ENCODE peak calls at places on chromosome 4, in eight cellular contexts. N is iPS DF 6.9; U is RWPE1; I is dorsolateral prefrontal cortex; W is prostate gland; Y is CD8-positive, alpha-beta memory T cell; E is body of pancreas; S is left lung. B is an unnamed sample.
A peak's percentile ranks its signal among the peaks of the same experiment; 100 is the strongest.

GRCh38 chr4:6105311-6105911 is 87.2 kb upstream of the C4orf50 start:
- DNase-seq in N (no peak), U (no peak), I (no peak), W (no peak), Y (no peak), E (no peak), S (no peak), B (no peak)

GRCh38 chr4:87589531-87589930 is 18.8 kb upstream of the DSPP start:
- DNase-seq in N (no peak), U (peak; percentile 56), I (no peak), W (no peak), Y (no peak), E (peak; percentile 3), S (no peak), B (no peak)

GRCh38 chr4:186807809-186808634 is 84.4 kb upstream of the FAT1 start:
- DNase-seq in N (no peak), U (no peak), I (no peak), W (no peak), Y (no peak), E (no peak), S (no peak), B (no peak)

GRCh38 chr4:12724520-12724919 is 759.6 kb downstream of the RAB28 start:
- DNase-seq in N (no peak), U (no peak), I (no peak), W (no peak), Y (no peak), E (no peak), S (no peak), B (no peak)

GRCh38 chr4:80073362-80074008 is 456 bp upstream of the ANTXR2 start:
- DNase-seq in N (no peak), U (no peak), I (no peak), W (no peak), Y (no peak), E (no peak), S (no peak), B (no peak)

GRCh38 chr4:16123356-16124084 is 39.7 kb upstream of the PROM1 start:
- DNase-seq in N (no peak), U (no peak), I (no peak), W (no peak), Y (no peak), E (peak; percentile 28), S (no peak), B (peak; percentile 61)

GRCh38 chr4:99811850-99812249 is 4.8 kb upstream of the DAPP1 start:
- DNase-seq in N (peak; percentile 13), U (no peak), I (no peak), W (peak; percentile 15), Y (no peak), E (peak; percentile 49), S (no peak), B (no peak)

GRCh38 chr4:174377613-174378012 is 93.9 kb downstream of the CEP44 start:
- DNase-seq in N (no peak), U (no peak), I (no peak), W (no peak), Y (no peak), E (no peak), S (no peak), B (no peak)

GRCh38 chr4:143514432-143514831 is 930 bp downstream of the SMARCA5 start:
- DNase-seq in N (no peak), U (peak; percentile 24), I (peak; percentile 51), W (peak; percentile 29), Y (peak; percentile 51), E (peak; percentile 40), S (peak; percentile 59), B (peak; percentile 40)

GRCh38 chr4:14110407-14110806 is 482.9 kb upstream of the BOD1L1 start:
- DNase-seq in N (no peak), U (no peak), I (no peak), W (no peak), Y (no peak), E (no peak), S (no peak), B (no peak)

GRCh38 chr4:53463340-53463739 is 85.9 kb downstream of the FIP1L1 start:
- DNase-seq in N (no peak), U (no peak), I (no peak), W (no peak), Y (no peak), E (peak; percentile 79), S (no peak), B (no peak)

GRCh38 chr4:154744341-154744948 is 645 bp downstream of the LRAT start:
- DNase-seq in N (no peak), U (no peak), I (no peak), W (no peak), Y (no peak), E (no peak), S (no peak), B (peak; percentile 31)

GRCh38 chr4:182978152-182978827 is 61.1 kb upstream of the DCTD start:
- DNase-seq in N (no peak), U (no peak), I (no peak), W (no peak), Y (no peak), E (no peak), S (no peak), B (no peak)

GRCh38 chr4:109011241-109012031 is 248.6 kb upstream of the ETNPPL start:
- DNase-seq in N (no peak), U (no peak), I (no peak), W (no peak), Y (no peak), E (no peak), S (no peak), B (no peak)

GRCh38 chr4:87445964-87446363 is 23.6 kb downstream of the NUDT9 start:
- DNase-seq in N (no peak), U (no peak), I (no peak), W (peak; percentile 19), Y (no peak), E (no peak), S (no peak), B (no peak)

GRCh38 chr4:168019019-168019651 is 73.2 kb upstream of the ANXA10 start:
- DNase-seq in N (no peak), U (no peak), I (no peak), W (no peak), Y (no peak), E (no peak), S (no peak), B (no peak)

GRCh38 chr4:22607382-22607781 is 85.4 kb upstream of the GBA3 start:
- DNase-seq in N (no peak), U (peak; percentile 42), I (no peak), W (peak; percentile 22), Y (no peak), E (peak; percentile 76), S (peak; percentile 37), B (peak; percentile 72)

GRCh38 chr4:180284267-180284666 is 1958.9 kb upstream of the TENM3 start:
- DNase-seq in N (no peak), U (no peak), I (no peak), W (no peak), Y (no peak), E (no peak), S (no peak), B (no peak)

GRCh38 chr4:7699040-7699439 is 240.6 kb downstream of the AFAP1 start:
- DNase-seq in N (no peak), U (no peak), I (no peak), W (no peak), Y (no peak), E (peak; percentile 52), S (peak; percentile 48), B (peak; percentile 6)

GRCh38 chr4:105967058-105967658 is 71.9 kb downstream of the NPNT start:
- DNase-seq in N (no peak), U (no peak), I (no peak), W (no peak), Y (no peak), E (no peak), S (no peak), B (no peak)

GRCh38 chr4:3041192-3042142 is 32.9 kb downstream of the HTT-AS start:
- DNase-seq in N (no peak), U (no peak), I (no peak), W (peak; percentile 10), Y (peak; percentile 65), E (peak; percentile 46), S (peak; percentile 63), B (peak; percentile 44)
- H3K27ac ChIP-seq in N (no peak overlapping the region), U (peak overlapping the region; percentile 7), I (no peak overlapping the region), W (peak overlapping the region; percentile 47), Y (peak overlapping the region; percentile 35), E (peak overlapping the region; percentile 49), S (peak overlapping the region; percentile 86), B (no peak overlapping the region)

GRCh38 chr4:74682567-74683359 is 111.6 kb downstream of the BTC start:
- DNase-seq in N (no peak), U (peak; percentile 63), I (no peak), W (no peak), Y (no peak), E (peak; percentile 64), S (peak; percentile 67), B (peak; percentile 54)
- H3K27ac ChIP-seq in N (no peak overlapping the region), U (peak overlapping the region; percentile 54), I (no peak overlapping the region), W (no peak overlapping the region), Y (peak overlapping the region; percentile 15), E (no peak overlapping the region), S (no peak overlapping the region), B (no peak overlapping the region)

GRCh38 chr4:139247241-139247640 is 32.8 kb downstream of the MGARP start:
- DNase-seq in N (no peak), U (no peak), I (no peak), W (no peak), Y (no peak), E (no peak), S (no peak), B (no peak)

GRCh38 chr4:139243448-139244365 is 36.3 kb downstream of the MGARP start:
- DNase-seq in N (no peak), U (peak; percentile 87), I (no peak), W (peak; percentile 36), Y (no peak), E (peak; percentile 51), S (no peak), B (peak; percentile 4)

GRCh38 chr4:139245590-139245989 is 34.4 kb downstream of the MGARP start:
- DNase-seq in N (no peak), U (no peak), I (no peak), W (no peak), Y (no peak), E (no peak), S (no peak), B (no peak)

GRCh38 chr4:139247656-139248238 is 32.3 kb downstream of the MGARP start:
- DNase-seq in N (no peak), U (no peak), I (no peak), W (no peak), Y (no peak), E (no peak), S (no peak), B (no peak)

GRCh38 chr4:139246166-139246565 is 33.9 kb downstream of the MGARP start:
- DNase-seq in N (no peak), U (no peak), I (no peak), W (no peak), Y (no peak), E (no peak), S (no peak), B (no peak)
- H3K27ac ChIP-seq in N (no peak overlapping the region), U (peak overlapping the region; percentile 36), I (no peak overlapping the region), W (no peak overlapping the region), Y (no peak overlapping the region), E (no peak overlapping the region), S (no peak overlapping the region), B (no peak overlapping the region)

GRCh38 chr4:65302145-65302544 is 368.1 kb downstream of the EPHA5 start:
- DNase-seq in N (no peak), U (no peak), I (no peak), W (no peak), Y (no peak), E (no peak), S (no peak), B (no peak)

DNA sequence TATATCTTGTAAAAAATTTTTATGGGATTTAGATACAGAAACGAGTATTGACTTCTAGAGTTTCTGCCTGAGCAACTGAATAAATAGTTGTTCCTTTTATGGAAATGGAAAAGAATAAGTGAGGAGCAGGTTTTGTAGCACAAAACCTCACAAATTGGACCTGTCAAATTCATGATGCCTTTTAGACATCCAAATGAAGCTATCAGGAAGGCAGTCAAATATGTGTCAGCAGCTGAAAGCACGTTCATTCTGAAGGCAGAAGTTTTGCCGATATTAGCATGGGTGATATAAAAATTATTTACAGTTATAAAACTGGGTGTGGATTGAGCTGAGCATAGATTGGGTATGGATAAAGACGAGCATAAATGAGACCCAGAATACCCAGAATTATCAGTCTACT is 374.0 kb downstream of the EPHA5 start:
- DNase-seq in N (no peak), U (no peak), I (no peak), W (no peak), Y (no peak), E (no peak), S (no peak), B (no peak)
- H3K27ac ChIP-seq in N (no peak overlapping the region), U (no peak overlapping the region), I (no peak overlapping the region), W (no peak overlapping the region), Y (no peak overlapping the region), E (no peak overlapping the region), S (no peak overlapping the region), B (no peak overlapping the region)